ENCODE peak calls at places on chromosomes 5 and 9, in seven cellular contexts. One of them, this sample, is unnamed.

GRCh38 chr9:81113408-81114124 is 575.8 kb downstream of the TLE1 start:
- DNase-seq in aorta: no peak
- DNase-seq in fibroblast of pulmonary artery: no peak
- DNase-seq in cardiac muscle cell: no peak
- DNase-seq in naive B cell: peak
- DNase-seq in NCI-H345: peak
- DNase-seq in amniotic epithelial cell: peak
- DNase-seq in this sample: peak

GRCh38 chr5:144201578-144201977 is 30.9 kb downstream of the KCTD16 start:
- DNase-seq in aorta: no peak
- DNase-seq in naive B cell: no peak
- DNase-seq in fibroblast of pulmonary artery: no peak
- DNase-seq in cardiac muscle cell: no peak
- DNase-seq in amniotic epithelial cell: peak
- DNase-seq in NCI-H345: no peak
- DNase-seq in this sample: no peak

GRCh38 chr9:111928342-111928720 is 31.7 kb downstream of the UGCG start:
- DNase-seq in aorta: no peak
- DNase-seq in naive B cell: no peak
- DNase-seq in amniotic epithelial cell: peak
- DNase-seq in cardiac muscle cell: no peak
- DNase-seq in NCI-H345: no peak
- DNase-seq in fibroblast of pulmonary artery: peak
- DNase-seq in this sample: no peak

GRCh38 chr5:77129386-77129785 is 42.3 kb upstream of the ZBED3 start:
- DNase-seq in aorta: no peak
- DNase-seq in amniotic epithelial cell: no peak
- DNase-seq in naive B cell: no peak
- DNase-seq in cardiac muscle cell: peak
- DNase-seq in NCI-H345: no peak
- DNase-seq in fibroblast of pulmonary artery: peak
- DNase-seq in this sample: no peak

GRCh38 chr5:169119287-169120048 is 181.5 kb downstream of the SLIT3 start:
- DNase-seq in fibroblast of pulmonary artery: no peak
- DNase-seq in amniotic epithelial cell: no peak
- DNase-seq in naive B cell: no peak
- DNase-seq in NCI-H345: no peak
- DNase-seq in cardiac muscle cell: no peak
- DNase-seq in aorta: no peak
- DNase-seq in this sample: no peak

GRCh38 chr5:180636403-180637075 is 12.9 kb downstream of the FLT4 start:
- DNase-seq in amniotic epithelial cell: peak
- DNase-seq in aorta: peak
- DNase-seq in NCI-H345: no peak
- DNase-seq in naive B cell: no peak
- DNase-seq in fibroblast of pulmonary artery: no peak
- DNase-seq in cardiac muscle cell: no peak
- DNase-seq in this sample: no peak

GRCh38 chr9:21357479-21358290 is 7.0 kb upstream of the IFNA6 start:
- DNase-seq in naive B cell: peak
- DNase-seq in fibroblast of pulmonary artery: no peak
- DNase-seq in amniotic epithelial cell: no peak
- DNase-seq in aorta: no peak
- DNase-seq in NCI-H345: no peak
- DNase-seq in cardiac muscle cell: no peak
- DNase-seq in this sample: no peak

GRCh38 chr5:180104131-180104530 is 32.6 kb upstream of the RNF130 start:
- DNase-seq in NCI-H345: no peak
- DNase-seq in fibroblast of pulmonary artery: no peak
- DNase-seq in cardiac muscle cell: no peak
- DNase-seq in amniotic epithelial cell: no peak
- DNase-seq in naive B cell: no peak
- DNase-seq in aorta: no peak
- DNase-seq in this sample: no peak

GRCh38 chr5:55994502-55994997 is at the start of gene IL6ST:
- DNase-seq in NCI-H345: peak
- DNase-seq in fibroblast of pulmonary artery: peak
- DNase-seq in naive B cell: no peak
- DNase-seq in amniotic epithelial cell: peak
- DNase-seq in aorta: no peak
- DNase-seq in cardiac muscle cell: peak
- DNase-seq in this sample: no peak

GRCh38 chr5:154447074-154447725 is 1.4 kb downstream of the SAP30L start:
- DNase-seq in naive B cell: no peak
- DNase-seq in aorta: no peak
- DNase-seq in amniotic epithelial cell: no peak
- DNase-seq in fibroblast of pulmonary artery: no peak
- DNase-seq in cardiac muscle cell: no peak
- DNase-seq in NCI-H345: no peak
- DNase-seq in this sample: no peak

GRCh38 chr5:159864885-159865622 is 51.2 kb upstream of the ADRA1B start:
- DNase-seq in naive B cell: no peak
- DNase-seq in aorta: no peak
- DNase-seq in fibroblast of pulmonary artery: peak
- DNase-seq in NCI-H345: no peak
- DNase-seq in amniotic epithelial cell: peak
- DNase-seq in cardiac muscle cell: no peak
- DNase-seq in this sample: no peak

GRCh38 chr9:114852050-114852594 is 46.3 kb upstream of the TNFSF15 start:
- DNase-seq in naive B cell: no peak
- DNase-seq in amniotic epithelial cell: peak
- DNase-seq in fibroblast of pulmonary artery: peak
- DNase-seq in cardiac muscle cell: no peak
- DNase-seq in aorta: no peak
- DNase-seq in NCI-H345: no peak
- DNase-seq in this sample: no peak

GRCh38 chr5:38452201-38452600 is 104.2 kb downstream of the LIFR start:
- DNase-seq in naive B cell: no peak
- DNase-seq in NCI-H345: no peak
- DNase-seq in cardiac muscle cell: no peak
- DNase-seq in fibroblast of pulmonary artery: no peak
- DNase-seq in amniotic epithelial cell: no peak
- DNase-seq in aorta: no peak
- DNase-seq in this sample: no peak

GRCh38 chr9:35960029-35960655 is 2.2 kb upstream of the OR2S2 start:
- DNase-seq in cardiac muscle cell: no peak
- DNase-seq in amniotic epithelial cell: peak
- DNase-seq in fibroblast of pulmonary artery: peak
- DNase-seq in naive B cell: no peak
- DNase-seq in aorta: no peak
- DNase-seq in NCI-H345: no peak
- DNase-seq in this sample: no peak

GRCh38 chr5:82772281-82772680 is 304.9 kb downstream of the TMEM167A start:
- DNase-seq in amniotic epithelial cell: no peak
- DNase-seq in fibroblast of pulmonary artery: no peak
- DNase-seq in naive B cell: no peak
- DNase-seq in cardiac muscle cell: no peak
- DNase-seq in NCI-H345: no peak
- DNase-seq in aorta: no peak
- DNase-seq in this sample: no peak

GRCh38 chr5:108639356-108639755 is 108.3 kb upstream of the FER start:
- DNase-seq in naive B cell: no peak
- DNase-seq in fibroblast of pulmonary artery: peak
- DNase-seq in aorta: no peak
- DNase-seq in amniotic epithelial cell: no peak
- DNase-seq in NCI-H345: no peak
- DNase-seq in cardiac muscle cell: peak
- DNase-seq in this sample: no peak

GRCh38 chr9:38370231-38370630 is 22.3 kb upstream of the ALDH1B1 start:
- DNase-seq in cardiac muscle cell: no peak
- DNase-seq in fibroblast of pulmonary artery: no peak
- DNase-seq in NCI-H345: no peak
- DNase-seq in aorta: peak
- DNase-seq in amniotic epithelial cell: no peak
- DNase-seq in naive B cell: no peak
- DNase-seq in this sample: no peak

GRCh38 chr5:33491941-33492340 is 51.2 kb downstream of the TARS1 start:
- DNase-seq in naive B cell: no peak
- DNase-seq in cardiac muscle cell: no peak
- DNase-seq in NCI-H345: no peak
- DNase-seq in aorta: no peak
- DNase-seq in amniotic epithelial cell: no peak
- DNase-seq in fibroblast of pulmonary artery: no peak
- DNase-seq in this sample: no peak

GRCh38 chr5:96381526-96381925 is 51.5 kb downstream of the PCSK1 start:
- DNase-seq in cardiac muscle cell: peak
- DNase-seq in naive B cell: no peak
- DNase-seq in amniotic epithelial cell: no peak
- DNase-seq in NCI-H345: peak
- DNase-seq in aorta: no peak
- DNase-seq in fibroblast of pulmonary artery: no peak
- DNase-seq in this sample: no peak

GRCh38 chr5:157558089-157558595 is 17.4 kb downstream of the ADAM19 start:
- DNase-seq in fibroblast of pulmonary artery: peak
- DNase-seq in cardiac muscle cell: no peak
- DNase-seq in NCI-H345: peak
- DNase-seq in amniotic epithelial cell: peak
- DNase-seq in aorta: no peak
- DNase-seq in naive B cell: no peak
- DNase-seq in this sample: no peak

GRCh38 chr9:83280259-83280658 is 217.3 kb upstream of the RASEF start:
- DNase-seq in aorta: no peak
- DNase-seq in cardiac muscle cell: no peak
- DNase-seq in amniotic epithelial cell: no peak
- DNase-seq in naive B cell: no peak
- DNase-seq in NCI-H345: no peak
- DNase-seq in fibroblast of pulmonary artery: no peak
- DNase-seq in this sample: no peak

GRCh38 chr5:179875741-179876667 is 17.4 kb upstream of the MRNIP start:
- DNase-seq in naive B cell: no peak
- DNase-seq in aorta: no peak
- DNase-seq in cardiac muscle cell: no peak
- DNase-seq in NCI-H345: no peak
- DNase-seq in fibroblast of pulmonary artery: no peak
- DNase-seq in amniotic epithelial cell: no peak
- DNase-seq in this sample: no peak

GRCh38 chr5:40089269-40089668 is 590.4 kb upstream of the PTGER4 start:
- DNase-seq in naive B cell: no peak
- DNase-seq in aorta: no peak
- DNase-seq in NCI-H345: no peak
- DNase-seq in amniotic epithelial cell: peak
- DNase-seq in fibroblast of pulmonary artery: peak
- DNase-seq in cardiac muscle cell: no peak
- DNase-seq in this sample: no peak

GRCh38 chr5:1181451-1182359 is 19.7 kb upstream of the SLC6A19 start:
- DNase-seq in naive B cell: no peak
- DNase-seq in aorta: peak
- DNase-seq in amniotic epithelial cell: no peak
- DNase-seq in fibroblast of pulmonary artery: no peak
- DNase-seq in NCI-H345: no peak
- DNase-seq in cardiac muscle cell: no peak
- DNase-seq in this sample: no peak

GRCh38 chr5:177553671-177554429 is 513 bp downstream of the FAM193B start:
- DNase-seq in amniotic epithelial cell: no peak
- DNase-seq in cardiac muscle cell: peak
- DNase-seq in aorta: peak
- DNase-seq in fibroblast of pulmonary artery: no peak
- DNase-seq in NCI-H345: peak
- DNase-seq in naive B cell: peak
- DNase-seq in this sample: no peak

GRCh38 chr9:92147030-92147853 is 32.0 kb upstream of the SPTLC1 start:
- DNase-seq in NCI-H345: peak
- DNase-seq in cardiac muscle cell: no peak
- DNase-seq in fibroblast of pulmonary artery: peak
- DNase-seq in aorta: peak
- DNase-seq in naive B cell: no peak
- DNase-seq in amniotic epithelial cell: peak
- DNase-seq in this sample: peak

GRCh38 chr5:111308951-111309350 is 84.8 kb downstream of the CAMK4 start:
- DNase-seq in amniotic epithelial cell: no peak
- DNase-seq in aorta: no peak
- DNase-seq in naive B cell: no peak
- DNase-seq in cardiac muscle cell: no peak
- DNase-seq in NCI-H345: peak
- DNase-seq in fibroblast of pulmonary artery: no peak
- DNase-seq in this sample: no peak

GRCh38 chr9:93072383-93072795 is 13.9 kb downstream of the SUSD3 start:
- DNase-seq in NCI-H345: peak
- DNase-seq in naive B cell: no peak
- DNase-seq in cardiac muscle cell: no peak
- DNase-seq in aorta: no peak
- DNase-seq in amniotic epithelial cell: peak
- DNase-seq in fibroblast of pulmonary artery: peak
- DNase-seq in this sample: no peak

GRCh38 chr5:6350277-6351090 is 27.9 kb downstream of the MED10 start:
- DNase-seq in fibroblast of pulmonary artery: no peak
- DNase-seq in aorta: no peak
- DNase-seq in naive B cell: no peak
- DNase-seq in cardiac muscle cell: no peak
- DNase-seq in amniotic epithelial cell: no peak
- DNase-seq in NCI-H345: no peak
- DNase-seq in this sample: no peak

GRCh38 chr9:113391917-113392316 is 9.2 kb downstream of the ALAD start:
- DNase-seq in cardiac muscle cell: no peak
- DNase-seq in aorta: no peak
- DNase-seq in naive B cell: no peak
- DNase-seq in fibroblast of pulmonary artery: no peak
- DNase-seq in NCI-H345: no peak
- DNase-seq in amniotic epithelial cell: no peak
- DNase-seq in this sample: no peak

This sample was measured in GF-D8.